ENCODE peak calls at places on chromosome 18, in ten cellular contexts. T is cardiac muscle cell, Q is heart right ventricle, B is AG04449, D is foreskin keratinocyte, P is right lobe of liver, X is neural crest cell, M is IMR-90, J is GM12865, V is mesothelial cell of epicardium. G is an unnamed sample.

GRCh38 chr18:22551536-22552151 is 133.9 kb upstream of the CTAGE1 start:
- DNase-seq in T (peak), Q (no peak), B (peak), D (peak), P (no peak), X (no peak), M (peak), J (no peak), V (no peak), G (peak)

GRCh38 chr18:28512357-28512756 is 335.4 kb upstream of the CDH2 start:
- DNase-seq in T (peak), Q (no peak), B (no peak), D (no peak), P (no peak), X (no peak), M (no peak), J (peak), V (no peak), G (no peak)

GRCh38 chr18:63236990-63237389 is 82.6 kb downstream of the BCL2 start:
- DNase-seq in T (no peak), Q (peak), B (no peak), D (no peak), P (no peak), X (no peak), M (no peak), J (no peak), V (no peak), G (no peak)

GRCh38 chr18:8794133-8794986 is 89.0 kb downstream of the MTCL1 start:
- DNase-seq in T (peak), Q (no peak), B (no peak), D (peak), P (no peak), X (no peak), M (peak), J (no peak), V (no peak), G (peak)

GRCh38 chr18:3248062-3248669 is 565 bp downstream of the MYL12A start:
- DNase-seq in T (peak), Q (no peak), B (no peak), D (no peak), P (no peak), X (peak), M (peak), J (peak), V (no peak), G (no peak)

GRCh38 chr18:7207366-7207765 is 23.5 kb upstream of the LRRC30 start:
- DNase-seq in T (peak), Q (no peak), B (no peak), D (no peak), P (no peak), X (no peak), M (no peak), J (no peak), V (no peak), G (peak)

GRCh38 chr18:49669403-49669802 is 107.5 kb downstream of the LIPG start:
- DNase-seq in T (no peak), Q (no peak), B (no peak), D (peak), P (no peak), X (no peak), M (no peak), J (no peak), V (no peak), G (no peak)

GRCh38 chr18:79684283-79684631 is 4.7 kb downstream of the CTDP1 start:
- DNase-seq in T (no peak), Q (no peak), B (no peak), D (no peak), P (no peak), X (no peak), M (no peak), J (no peak), V (no peak), G (no peak)

GRCh38 chr18:32318581-32318980 is 128.7 kb downstream of the MEP1B start:
- DNase-seq in T (no peak), Q (no peak), B (no peak), D (no peak), P (no peak), X (no peak), M (no peak), J (no peak), V (no peak), G (peak)

GRCh38 chr18:12599543-12599942 is 58.4 kb downstream of the SPIRE1 start:
- DNase-seq in T (no peak), Q (no peak), B (no peak), D (peak), P (no peak), X (no peak), M (no peak), J (no peak), V (no peak), G (no peak)

GRCh38 chr18:28175930-28176673 is 828 bp downstream of the CDH2 start:
- DNase-seq in T (peak), Q (peak), B (no peak), D (no peak), P (peak), X (peak), M (peak), J (no peak), V (no peak), G (no peak)

GRCh38 chr18:69958422-69958821 is 10.7 kb upstream of the CD226 start:
- DNase-seq in T (no peak), Q (no peak), B (no peak), D (no peak), P (no peak), X (no peak), M (no peak), J (peak), V (no peak), G (no peak)

GRCh38 chr18:3481696-3482210 is 31.8 kb downstream of the TGIF1 start:
- DNase-seq in T (peak), Q (no peak), B (no peak), D (no peak), P (no peak), X (peak), M (peak), J (peak), V (no peak), G (peak)

GRCh38 chr18:72866901-72867701 is 686 bp downstream of the NETO1 start:
- DNase-seq in T (no peak), Q (no peak), B (no peak), D (no peak), P (no peak), X (peak), M (no peak), J (no peak), V (no peak), G (no peak)

GRCh38 chr18:26491194-26491816 is 57.0 kb downstream of the KCTD1 start:
- DNase-seq in T (no peak), Q (no peak), B (no peak), D (no peak), P (no peak), X (no peak), M (no peak), J (no peak), V (no peak), G (no peak)

GRCh38 chr18:8003878-8004675 is 437.0 kb downstream of the PTPRM start:
- DNase-seq in T (peak), Q (no peak), B (no peak), D (no peak), P (no peak), X (no peak), M (peak), J (no peak), V (no peak), G (no peak)

GRCh38 chr18:79765491-79766245 is 32.1 kb upstream of the KCNG2 start:
- DNase-seq in T (peak), Q (no peak), B (no peak), D (no peak), P (no peak), X (no peak), M (peak), J (no peak), V (no peak), G (peak)

GRCh38 chr18:26480897-26481795 is 67.2 kb downstream of the KCTD1 start:
- DNase-seq in T (peak), Q (no peak), B (peak), D (peak), P (no peak), X (no peak), M (peak), J (no peak), V (no peak), G (peak)

GRCh38 chr18:7766383-7766782 is 199.3 kb downstream of the PTPRM start:
- DNase-seq in T (no peak), Q (no peak), B (no peak), D (no peak), P (no peak), X (no peak), M (no peak), J (no peak), V (no peak), G (no peak)

GRCh38 chr18:384897-385296 is 115.6 kb downstream of the COLEC12 start:
- DNase-seq in T (no peak), Q (no peak), B (no peak), D (no peak), P (no peak), X (no peak), M (no peak), J (no peak), V (no peak), G (no peak)

GRCh38 chr18:46759885-46760284 is 3.0 kb upstream of the ST8SIA5 start:
- DNase-seq in T (no peak), Q (no peak), B (no peak), D (no peak), P (no peak), X (no peak), M (no peak), J (no peak), V (no peak), G (no peak)

GRCh38 chr18:9139400-9140039 is 2.9 kb downstream of the ANKRD12 start:
- DNase-seq in T (no peak), Q (no peak), B (no peak), D (no peak), P (no peak), X (no peak), M (no peak), J (peak), V (no peak), G (peak)

GRCh38 chr18:61549889-61550288 is 216.7 kb downstream of the CDH20 start:
- DNase-seq in T (no peak), Q (no peak), B (no peak), D (no peak), P (no peak), X (no peak), M (no peak), J (no peak), V (no peak), G (no peak)

GRCh38 chr18:67845035-67845434 is 328.5 kb upstream of the DSEL start:
- DNase-seq in T (peak), Q (no peak), B (no peak), D (no peak), P (no peak), X (no peak), M (no peak), J (no peak), V (no peak), G (no peak)

GRCh38 chr18:23487738-23488625 is 15.3 kb upstream of the RMC1 start:
- DNase-seq in T (peak), Q (no peak), B (no peak), D (no peak), P (peak), X (no peak), M (peak), J (peak), V (no peak), G (no peak)

GRCh38 chr18:48878471-48878870 is 72.3 kb downstream of the SMAD7 start:
- DNase-seq in T (no peak), Q (no peak), B (no peak), D (no peak), P (no peak), X (no peak), M (no peak), J (no peak), V (no peak), G (no peak)

GRCh38 chr18:22471546-22472131 is 53.9 kb upstream of the CTAGE1 start:
- DNase-seq in T (peak), Q (peak), B (no peak), D (no peak), P (no peak), X (no peak), M (peak), J (no peak), V (no peak), G (peak)

GRCh38 chr18:77054606-77055428 is 77.8 kb downstream of the MBP start:
- DNase-seq in T (peak), Q (peak), B (no peak), D (no peak), P (peak), X (peak), M (peak), J (peak), V (no peak), G (peak)
- TF ChIP-seq CTCF in T (peak), Q (peak), B (peak), D (no peak), P (peak), X (peak), M (peak), J (peak), V (no peak), G (peak)

GRCh38 chr18:37298816-37299215 is 266.8 kb downstream of the CELF4 start:
- DNase-seq in T (no peak), Q (no peak), B (no peak), D (no peak), P (no peak), X (no peak), M (no peak), J (no peak), V (no peak), G (no peak)

GRCh38 chr18:37289423-37289822 is 276.2 kb downstream of the CELF4 start:
- DNase-seq in T (no peak), Q (peak), B (no peak), D (no peak), P (no peak), X (no peak), M (no peak), J (no peak), V (no peak), G (no peak)

GRCh38 chr18:37297106-37297505 is 268.5 kb downstream of the CELF4 start:
- DNase-seq in T (no peak), Q (no peak), B (no peak), D (no peak), P (no peak), X (no peak), M (no peak), J (no peak), V (no peak), G (no peak)

GRCh38 chr18:37299471-37300304 is 265.9 kb downstream of the CELF4 start:
- DNase-seq in T (peak), Q (peak), B (peak), D (peak), P (peak), X (no peak), M (peak), J (peak), V (peak), G (peak)

GRCh38 chr18:37294951-37295350 is 270.6 kb downstream of the CELF4 start:
- DNase-seq in T (peak), Q (no peak), B (no peak), D (no peak), P (no peak), X (peak), M (no peak), J (peak), V (no peak), G (peak)
- TF ChIP-seq CTCF in T (peak), Q (no peak), B (peak), D (peak), P (no peak), X (peak), M (no peak), J (peak), V (peak), G (peak)

DNA sequence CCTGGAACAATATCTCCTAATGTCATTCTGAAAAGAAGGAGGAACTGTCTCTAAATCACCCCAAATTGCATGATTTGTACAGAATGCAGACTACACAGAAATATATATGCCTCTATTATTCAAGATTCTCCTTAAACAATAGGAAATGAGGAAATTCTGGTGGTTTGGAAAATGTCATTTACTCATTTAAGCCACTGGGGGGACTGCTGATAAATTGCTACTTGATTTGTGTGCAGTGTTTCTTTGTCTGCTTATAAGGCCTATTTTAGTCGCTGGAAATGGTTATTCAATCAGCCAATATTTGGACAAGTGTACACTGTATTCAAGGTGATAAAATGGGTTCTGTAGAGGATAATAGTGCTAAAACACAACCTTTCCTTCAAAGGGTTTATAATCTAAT is 801.9 kb upstream of the CELF4 start:
- DNase-seq in T (no peak), Q (no peak), B (no peak), D (no peak), P (no peak), X (no peak), M (no peak), J (no peak), V (no peak), G (no peak)
- TF ChIP-seq CTCF in T (no peak), Q (no peak), B (no peak), D (peak), P (no peak), X (peak), M (no peak), J (no peak), V (peak), G (no peak)

DNA sequence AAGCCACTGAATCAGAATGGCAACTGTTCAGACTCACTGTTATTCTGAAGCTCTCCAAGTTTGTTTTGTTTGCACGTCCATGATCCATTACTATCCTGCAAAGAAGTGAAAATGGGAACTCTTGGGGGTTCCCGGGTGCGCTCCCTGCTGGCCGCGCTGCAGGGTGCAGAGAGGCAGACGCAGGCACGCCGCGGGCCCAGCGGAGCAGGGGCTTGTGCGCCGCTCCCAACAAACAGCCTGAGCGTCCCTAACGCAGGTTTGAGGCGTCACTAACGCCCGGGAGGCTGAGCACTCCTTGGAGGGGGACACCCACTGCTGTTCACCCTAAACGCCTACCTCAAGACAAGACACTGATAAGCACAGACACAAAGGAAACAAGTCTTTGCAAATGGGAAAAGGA is 14.3 kb upstream of the PIEZO2 start:
- DNase-seq in T (peak), Q (peak), B (no peak), D (no peak), P (peak), X (peak), M (peak), J (peak), V (no peak), G (no peak)
- TF ChIP-seq CTCF in T (peak), Q (peak), B (peak), D (peak), P (peak), X (peak), M (peak), J (peak), V (peak), G (no peak)